ENCODE peak calls at places on chromosomes 12 and 14, in six cellular contexts. One of them, this sample, is unnamed.

GRCh38 chr14:72615511-72616121 is 278.3 kb downstream of the DPF3 start:
- DNase-seq in A549: no peak
- DNase-seq in H1: no peak
- DNase-seq in K562: no peak
- DNase-seq in HCT116: no peak
- DNase-seq in GM12878: no peak
- DNase-seq in this sample: no peak

GRCh38 chr12:89212339-89212771 is 139.9 kb downstream of the DUSP6 start:
- DNase-seq in A549: no peak
- DNase-seq in H1: no peak
- DNase-seq in K562: no peak
- DNase-seq in HCT116: no peak
- DNase-seq in GM12878: no peak
- DNase-seq in this sample: no peak

GRCh38 chr12:51216652-51217051 is 1.2 kb downstream of the POU6F1 start:
- DNase-seq in A549: no peak
- DNase-seq in H1: no peak
- DNase-seq in K562: no peak
- DNase-seq in HCT116: no peak
- DNase-seq in GM12878: no peak
- DNase-seq in this sample: no peak

GRCh38 chr14:80172380-80173055 is 38.8 kb downstream of the DIO2 start:
- DNase-seq in A549: no peak
- DNase-seq in H1: no peak
- DNase-seq in K562: no peak
- DNase-seq in HCT116: no peak
- DNase-seq in GM12878: no peak
- DNase-seq in this sample: no peak

GRCh38 chr12:53994691-53995310 is 5.2 kb upstream of the HOXC9 start:
- DNase-seq in A549: no peak
- DNase-seq in H1: no peak
- DNase-seq in K562: peak; percentile 71
- DNase-seq in HCT116: no peak
- DNase-seq in GM12878: no peak
- DNase-seq in this sample: no peak

GRCh38 chr12:70960484-70960883 is 39.9 kb upstream of the PTPRR start:
- DNase-seq in A549: no peak
- DNase-seq in H1: no peak
- DNase-seq in K562: no peak
- DNase-seq in HCT116: no peak
- DNase-seq in GM12878: no peak
- DNase-seq in this sample: no peak

GRCh38 chr12:48004039-48004940 is at the start of gene COL2A1:
- DNase-seq in A549: peak; percentile 39
- DNase-seq in H1: no peak
- DNase-seq in K562: no peak
- DNase-seq in HCT116: no peak
- DNase-seq in GM12878: no peak
- DNase-seq in this sample: peak; percentile 78

GRCh38 chr14:47207636-47208035 is 467.8 kb downstream of the MDGA2 start:
- DNase-seq in A549: peak; percentile 4
- DNase-seq in H1: no peak
- DNase-seq in K562: no peak
- DNase-seq in HCT116: no peak
- DNase-seq in GM12878: no peak
- DNase-seq in this sample: no peak

GRCh38 chr14:39492267-39492666 is 60.0 kb upstream of the FBXO33 start:
- DNase-seq in A549: peak; percentile 14
- DNase-seq in H1: no peak
- DNase-seq in K562: no peak
- DNase-seq in HCT116: no peak
- DNase-seq in GM12878: no peak
- DNase-seq in this sample: no peak

GRCh38 chr12:92149563-92149962 is 3.9 kb upstream of the BTG1 start:
- DNase-seq in A549: no peak
- DNase-seq in H1: no peak
- DNase-seq in K562: no peak
- DNase-seq in HCT116: no peak
- DNase-seq in GM12878: no peak
- DNase-seq in this sample: no peak

GRCh38 chr12:69154585-69155363 is 84.6 kb upstream of the CPSF6 start:
- DNase-seq in A549: peak; percentile 74
- DNase-seq in H1: peak; percentile 29
- DNase-seq in K562: peak; percentile 69
- DNase-seq in HCT116: peak; percentile 64
- DNase-seq in GM12878: peak; percentile 30
- DNase-seq in this sample: peak; percentile 76

GRCh38 chr14:29493849-29494248 is 433.8 kb downstream of the PRKD1 start:
- DNase-seq in A549: no peak
- DNase-seq in H1: no peak
- DNase-seq in K562: no peak
- DNase-seq in HCT116: no peak
- DNase-seq in GM12878: no peak
- DNase-seq in this sample: no peak

GRCh38 chr12:12376636-12377448 is 20.0 kb downstream of the BORCS5 start:
- DNase-seq in A549: peak; percentile 87
- DNase-seq in H1: no peak
- DNase-seq in K562: peak; percentile 22
- DNase-seq in HCT116: peak; percentile 65
- DNase-seq in GM12878: peak; percentile 55
- DNase-seq in this sample: no peak

GRCh38 chr14:71372411-71372838 is 465.2 kb downstream of the PCNX1 start:
- DNase-seq in A549: peak; percentile 61
- DNase-seq in H1: no peak
- DNase-seq in K562: no peak
- DNase-seq in HCT116: no peak
- DNase-seq in GM12878: no peak
- DNase-seq in this sample: no peak

GRCh38 chr12:90729741-90730140 is 225.2 kb downstream of the CCER1 start:
- DNase-seq in A549: peak; percentile 22
- DNase-seq in H1: no peak
- DNase-seq in K562: no peak
- DNase-seq in HCT116: peak; percentile 38
- DNase-seq in GM12878: no peak
- DNase-seq in this sample: no peak

GRCh38 chr12:91778091-91778819 is 367.4 kb downstream of the BTG1 start:
- DNase-seq in A549: peak; percentile 26
- DNase-seq in H1: no peak
- DNase-seq in K562: no peak
- DNase-seq in HCT116: peak; percentile 26
- DNase-seq in GM12878: peak; percentile 26
- DNase-seq in this sample: no peak

DNA sequence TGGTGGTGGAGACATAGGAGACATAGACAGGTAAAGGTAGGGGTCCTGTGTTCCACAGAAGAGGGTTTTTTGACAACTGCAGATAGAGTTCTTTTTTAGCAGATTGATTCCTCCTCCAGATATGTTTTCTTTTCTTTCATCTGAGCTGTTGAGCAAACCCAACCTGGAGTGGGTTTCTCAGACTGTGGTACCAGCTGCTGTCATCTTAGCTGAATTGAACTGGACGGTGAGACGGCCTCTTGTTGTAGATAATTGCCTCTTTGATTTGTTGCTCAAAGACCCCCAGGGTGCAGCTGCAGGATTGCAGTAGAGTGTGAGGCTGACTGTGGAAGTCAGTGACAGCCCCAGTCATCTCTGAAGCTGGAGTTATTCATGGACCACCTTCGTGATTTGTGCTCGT is 317.7 kb downstream of the AACS start:
- DNase-seq in A549: no peak
- DNase-seq in H1: no peak
- DNase-seq in K562: no peak
- DNase-seq in HCT116: no peak
- DNase-seq in GM12878: no peak
- DNase-seq in this sample: no peak
- TF ChIP-seq MAX in A549: no peak
- TF ChIP-seq MAX in H1: no peak
- TF ChIP-seq MAX in K562: no peak
- TF ChIP-seq MAX in HCT116: no peak
- TF ChIP-seq MAX in GM12878: no peak
- TF ChIP-seq MAX in this sample: no peak

GRCh38 chr12:14902465-14902864 is 16.8 kb upstream of the MGP start:
- DNase-seq in A549: no peak
- DNase-seq in H1: no peak
- DNase-seq in K562: no peak
- DNase-seq in HCT116: no peak
- DNase-seq in GM12878: no peak
- DNase-seq in this sample: no peak
- TF ChIP-seq MAX in A549: no peak
- TF ChIP-seq MAX in H1: no peak
- TF ChIP-seq MAX in K562: no peak
- TF ChIP-seq MAX in HCT116: no peak
- TF ChIP-seq MAX in GM12878: no peak
- TF ChIP-seq MAX in this sample: no peak

DNA sequence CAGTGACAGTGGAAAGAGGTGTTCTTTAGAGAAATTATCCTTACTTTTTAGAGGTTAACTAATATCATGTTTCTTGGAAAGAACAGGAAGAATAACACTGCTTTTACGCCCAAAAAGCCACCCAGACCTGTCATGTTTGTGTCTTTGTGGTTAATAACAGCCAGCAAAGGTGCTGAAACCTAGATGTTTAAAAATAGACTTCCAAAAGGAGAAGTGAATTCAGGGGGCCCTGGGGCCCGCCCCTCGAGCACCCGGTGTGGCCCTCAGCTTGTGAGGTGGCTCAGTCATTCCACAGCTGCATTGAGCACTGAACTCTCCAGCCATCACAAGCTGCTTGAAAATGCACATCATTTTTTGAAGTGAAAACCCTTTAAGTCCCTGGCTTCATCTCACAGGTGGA is 20.8 kb upstream of the AMN start:
- DNase-seq in A549: no peak
- DNase-seq in H1: no peak
- DNase-seq in K562: no peak
- DNase-seq in HCT116: no peak
- DNase-seq in GM12878: peak; percentile 76
- DNase-seq in this sample: no peak
- TF ChIP-seq MAX in A549: no peak
- TF ChIP-seq MAX in H1: no peak
- TF ChIP-seq MAX in K562: no peak
- TF ChIP-seq MAX in HCT116: no peak
- TF ChIP-seq MAX in GM12878: peak; percentile 47
- TF ChIP-seq MAX in this sample: no peak

GRCh38 chr12:96211989-96212388 is 17.8 kb downstream of the ELK3 start:
- DNase-seq in A549: no peak
- DNase-seq in H1: no peak
- DNase-seq in K562: no peak
- DNase-seq in HCT116: no peak
- DNase-seq in GM12878: no peak
- DNase-seq in this sample: no peak
- TF ChIP-seq MAX in A549: no peak
- TF ChIP-seq MAX in H1: no peak
- TF ChIP-seq MAX in K562: no peak
- TF ChIP-seq MAX in HCT116: no peak
- TF ChIP-seq MAX in GM12878: no peak
- TF ChIP-seq MAX in this sample: no peak

GRCh38 chr12:132142679-132143327 is 1.3 kb downstream of the DDX51 start:
- DNase-seq in A549: no peak
- DNase-seq in H1: no peak
- DNase-seq in K562: no peak
- DNase-seq in HCT116: no peak
- DNase-seq in GM12878: no peak
- DNase-seq in this sample: no peak

GRCh38 chr12:132140918-132141841 is 2.9 kb downstream of the DDX51 start:
- DNase-seq in A549: no peak
- DNase-seq in H1: no peak
- DNase-seq in K562: no peak
- DNase-seq in HCT116: no peak
- DNase-seq in GM12878: no peak
- DNase-seq in this sample: no peak

GRCh38 chr12:132140501-132140900 is 3.6 kb downstream of the DDX51 start:
- DNase-seq in A549: no peak
- DNase-seq in H1: no peak
- DNase-seq in K562: no peak
- DNase-seq in HCT116: no peak
- DNase-seq in GM12878: no peak
- DNase-seq in this sample: no peak

GRCh38 chr12:132143328-132144071 is 619 bp downstream of the DDX51 start:
- DNase-seq in A549: no peak
- DNase-seq in H1: no peak
- DNase-seq in K562: no peak
- DNase-seq in HCT116: no peak
- DNase-seq in GM12878: no peak
- DNase-seq in this sample: no peak

DNA sequence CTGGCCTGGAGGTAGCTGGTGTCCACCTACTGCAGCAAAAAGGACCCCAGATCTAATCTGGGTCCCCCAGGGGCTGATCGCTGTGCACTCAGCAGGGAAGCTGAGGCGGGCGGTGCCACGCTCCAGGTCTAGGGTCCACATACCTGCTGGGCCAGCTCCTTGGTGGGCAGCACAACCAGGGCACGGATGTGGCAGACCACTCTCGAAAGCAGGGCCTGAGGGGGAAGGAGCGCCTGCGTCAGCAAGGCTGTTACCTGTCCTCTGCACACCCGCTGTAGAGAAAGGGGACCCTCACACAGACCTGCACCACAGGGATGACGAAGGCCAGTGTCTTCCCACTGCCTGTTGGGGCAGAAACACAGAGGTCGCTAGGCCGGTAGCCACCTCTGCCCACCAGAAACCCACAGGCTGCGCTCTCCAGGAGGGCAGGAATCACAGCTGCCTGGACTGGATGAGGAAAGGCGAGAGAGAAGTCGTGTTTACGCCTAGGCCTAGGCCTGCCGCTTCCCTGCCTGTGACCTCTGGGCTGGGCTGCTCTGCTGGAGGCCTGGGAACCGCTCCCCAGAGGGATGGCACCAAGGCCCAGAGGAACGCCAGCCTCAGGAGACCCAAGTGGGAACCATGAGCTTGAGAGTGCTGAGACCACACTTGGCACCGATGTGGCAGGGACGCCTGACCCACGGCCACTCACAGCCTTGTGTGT is 2.0 kb downstream of the DDX51 start:
- DNase-seq in A549: no peak
- DNase-seq in H1: no peak
- DNase-seq in K562: no peak
- DNase-seq in HCT116: no peak
- DNase-seq in GM12878: no peak
- DNase-seq in this sample: no peak
- TF ChIP-seq MAX in A549: no peak
- TF ChIP-seq MAX in H1: no peak
- TF ChIP-seq MAX in K562: no peak
- TF ChIP-seq MAX in HCT116: no peak
- TF ChIP-seq MAX in GM12878: no peak
- TF ChIP-seq MAX in this sample: no peak

GRCh38 chr12:8678661-8679111 is 16.1 kb upstream of the MFAP5 start:
- DNase-seq in A549: no peak
- DNase-seq in H1: no peak
- DNase-seq in K562: no peak
- DNase-seq in HCT116: no peak
- DNase-seq in GM12878: no peak
- DNase-seq in this sample: no peak
- TF ChIP-seq MAX in A549: no peak
- TF ChIP-seq MAX in H1: no peak
- TF ChIP-seq MAX in K562: no peak
- TF ChIP-seq MAX in HCT116: no peak
- TF ChIP-seq MAX in GM12878: no peak
- TF ChIP-seq MAX in this sample: no peak

GRCh38 chr14:64992328-64992885 is 5.7 kb downstream of the FNTB start:
- DNase-seq in A549: no peak
- DNase-seq in H1: no peak
- DNase-seq in K562: no peak
- DNase-seq in HCT116: no peak
- DNase-seq in GM12878: no peak
- DNase-seq in this sample: no peak
- TF ChIP-seq MAX in A549: no peak
- TF ChIP-seq MAX in H1: no peak
- TF ChIP-seq MAX in K562: no peak
- TF ChIP-seq MAX in HCT116: no peak
- TF ChIP-seq MAX in GM12878: no peak
- TF ChIP-seq MAX in this sample: no peak

This sample was measured in WTC11.